ENCODE peak calls at places on chromosomes 2 and 18, in seven cellular contexts. C, E, I, Q, R, Z and S are unnamed samples. For H3K36me3, the result is how much of the 10 kb centered on the place peaks cover.

GRCh38 chr2:224954980-224955379 is 87.3 kb downstream of the DOCK10 start:
- DNase-seq in C (no peak), E (no peak), I (no peak), Q (no peak), R (no peak), Z (no peak), S (no peak)

GRCh38 chr2:59594671-59595222 is 958.7 kb downstream of the BCL11A start:
- DNase-seq in C (no peak), E (no peak), I (no peak), Q (no peak), R (no peak), Z (no peak), S (no peak)

GRCh38 chr18:49321800-49322461 is 138.5 kb downstream of the DYM start:
- DNase-seq in C (no peak), E (no peak), I (no peak), Q (no peak), R (no peak), Z (no peak), S (no peak)

GRCh38 chr2:207807516-207807915 is 37.8 kb upstream of the FZD5 start:
- DNase-seq in C (no peak), E (no peak), I (no peak), Q (no peak), R (no peak), Z (no peak), S (no peak)

GRCh38 chr18:48929951-48930713 is 20.6 kb downstream of the SMAD7 start:
- DNase-seq in C (no peak), E (no peak), I (no peak), Q (no peak), R (peak), Z (no peak), S (no peak)

GRCh38 chr18:31203086-31203793 is 40.6 kb upstream of the DSC1 start:
- DNase-seq in C (no peak), E (no peak), I (no peak), Q (no peak), R (no peak), Z (no peak), S (no peak)

GRCh38 chr18:42929181-42929580 is 186.3 kb downstream of the RIT2 start:
- DNase-seq in C (no peak), E (no peak), I (no peak), Q (no peak), R (no peak), Z (no peak), S (no peak)

GRCh38 chr18:11982981-11983380 is 1.7 kb downstream of the IMPA2 start:
- DNase-seq in C (no peak), E (no peak), I (no peak), Q (no peak), R (no peak), Z (no peak), S (no peak)

GRCh38 chr2:134660619-134661403 is 58.0 kb downstream of the TMEM163 start:
- DNase-seq in C (no peak), E (no peak), I (no peak), Q (no peak), R (no peak), Z (no peak), S (no peak)

GRCh38 chr2:230793573-230794359 is 71.0 kb upstream of the ITM2C start:
- DNase-seq in C (no peak), E (no peak), I (peak), Q (peak), R (peak), Z (peak), S (peak)

GRCh38 chr2:103174711-103175110 is 412.9 kb downstream of the TMEM182 start:
- DNase-seq in C (no peak), E (no peak), I (no peak), Q (no peak), R (no peak), Z (no peak), S (no peak)

GRCh38 chr18:11078491-11078890 is 70.9 kb downstream of the PIEZO2 start:
- DNase-seq in C (no peak), E (no peak), I (no peak), Q (no peak), R (peak), Z (no peak), S (no peak)

GRCh38 chr18:38297910-38298309 is 732.3 kb upstream of the CELF4 start:
- DNase-seq in C (no peak), E (no peak), I (no peak), Q (no peak), R (no peak), Z (no peak), S (no peak)

GRCh38 chr18:57768557-57769326 is 34.4 kb downstream of the ATP8B1 start:
- DNase-seq in C (no peak), E (no peak), I (no peak), Q (peak), R (peak), Z (no peak), S (no peak)

GRCh38 chr2:199460101-199460671 is 2.4 kb upstream of the SATB2 start:
- DNase-seq in C (no peak), E (no peak), I (no peak), Q (no peak), R (no peak), Z (no peak), S (no peak)

GRCh38 chr2:5287558-5288334 is 404.4 kb upstream of the SOX11 start:
- DNase-seq in C (no peak), E (no peak), I (no peak), Q (no peak), R (no peak), Z (no peak), S (no peak)

GRCh38 chr2:152025678-152026287 is 73.1 kb downstream of the CACNB4 start:
- DNase-seq in C (peak), E (peak), I (peak), Q (peak), R (peak), Z (peak), S (peak)

GRCh38 chr2:28296904-28297303 is 95.8 kb upstream of the FOSL2 start:
- DNase-seq in C (no peak), E (no peak), I (no peak), Q (no peak), R (no peak), Z (no peak), S (no peak)

GRCh38 chr2:120104772-120105171 is 91.9 kb downstream of the EPB41L5 start:
- DNase-seq in C (no peak), E (no peak), I (no peak), Q (no peak), R (no peak), Z (no peak), S (no peak)

GRCh38 chr2:102236132-102236531 is 49.3 kb downstream of the IL1RL2 start:
- DNase-seq in C (no peak), E (no peak), I (no peak), Q (no peak), R (no peak), Z (no peak), S (no peak)

GRCh38 chr2:236935656-236936445 is 149.8 kb upstream of the COPS8 start:
- DNase-seq in C (no peak), E (no peak), I (no peak), Q (peak), R (no peak), Z (no peak), S (no peak)

GRCh38 chr2:144505245-144505801 is 14.6 kb downstream of the ZEB2 start:
- DNase-seq in C (no peak), E (no peak), I (peak), Q (no peak), R (no peak), Z (peak), S (no peak)

GRCh38 chr2:56224316-56224715 is 40.5 kb downstream of the CCDC85A start:
- DNase-seq in C (no peak), E (no peak), I (no peak), Q (no peak), R (no peak), Z (no peak), S (no peak)

GRCh38 chr2:99066075-99066557 is 75.4 kb upstream of the C2orf15 start:
- DNase-seq in C (no peak), E (peak), I (no peak), Q (no peak), R (peak), Z (no peak), S (peak)

GRCh38 chr2:191848771-191849726 is 2.2 kb upstream of the CAVIN2 start:
- DNase-seq in C (no peak), E (no peak), I (no peak), Q (no peak), R (no peak), Z (no peak), S (no peak)

GRCh38 chr18:58980991-58981390 is 116.3 kb downstream of the ZNF532 start:
- DNase-seq in C (no peak), E (no peak), I (no peak), Q (no peak), R (no peak), Z (no peak), S (no peak)

GRCh38 chr18:54806526-54806925 is 21.8 kb upstream of the RAB27B start:
- DNase-seq in C (no peak), E (no peak), I (no peak), Q (no peak), R (no peak), Z (no peak), S (no peak)

GRCh38 chr2:181515719-181516118 is 58.5 kb downstream of the ITGA4 start:
- DNase-seq in C (no peak), E (no peak), I (no peak), Q (no peak), R (no peak), Z (no peak), S (no peak)

GRCh38 chr2:229539628-229540027 is 174.7 kb downstream of the DNER start:
- DNase-seq in C (no peak), E (no peak), I (no peak), Q (no peak), R (no peak), Z (no peak), S (no peak)

DNA sequence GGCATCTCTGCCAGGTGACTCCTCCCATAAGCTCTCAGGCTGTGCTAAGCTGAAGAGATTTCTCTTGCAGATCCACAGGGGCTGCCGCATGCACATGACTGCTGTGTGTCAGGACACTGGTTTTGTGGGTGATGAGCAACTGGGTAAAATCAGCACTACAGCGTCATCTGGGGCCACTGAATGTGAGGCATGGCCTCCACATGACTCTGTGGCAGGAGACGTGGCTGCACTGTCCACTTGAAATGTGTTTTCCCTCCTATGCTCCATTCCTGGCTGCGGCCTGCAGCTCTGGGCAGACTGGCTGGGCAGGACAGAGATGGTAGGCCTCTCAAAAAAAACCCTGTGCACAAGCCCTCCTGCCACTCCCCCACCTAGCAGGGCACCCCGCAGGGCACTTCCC is 63.6 kb downstream of the MARCO start:
- DNase-seq in C (no peak), E (no peak), I (no peak), Q (no peak), R (no peak), Z (no peak), S (no peak)
- H3K27ac ChIP-seq in C (no peak), E (no peak), I (no peak), Q (no peak), R (no peak), Z (no peak), S (no peak)

DNA sequence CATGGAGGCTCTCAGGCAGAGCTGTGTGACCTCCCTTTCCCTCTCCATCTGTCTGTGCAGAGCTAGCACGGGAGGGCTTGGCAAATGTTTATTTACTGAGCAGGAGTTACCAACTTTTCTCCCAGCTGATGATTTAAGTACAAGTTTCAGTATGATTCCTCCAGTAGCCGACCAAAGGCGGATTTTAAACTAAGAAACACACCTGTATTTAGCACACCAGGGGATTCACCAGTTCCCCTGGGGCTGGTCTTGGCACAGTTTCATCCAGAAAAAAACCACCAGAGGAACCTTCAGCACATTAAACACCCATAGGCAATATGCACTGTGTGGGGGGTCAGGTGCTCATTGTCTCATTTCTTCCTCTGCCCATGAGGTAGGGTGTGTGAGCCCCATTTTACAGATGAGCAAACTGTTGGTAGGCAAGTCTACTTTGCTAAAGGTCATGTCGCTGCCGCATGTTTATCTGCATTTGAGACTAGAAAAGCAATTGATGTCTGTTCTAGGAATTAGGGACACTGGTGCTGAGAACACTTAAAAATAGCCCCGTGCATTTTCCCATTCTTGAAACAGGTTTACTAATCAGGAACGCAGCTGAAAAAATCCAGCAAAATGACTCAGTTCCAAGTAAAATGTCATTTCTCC is 167.0 kb upstream of the ID2 start:
- DNase-seq in C (no peak), E (peak), I (no peak), Q (no peak), R (no peak), Z (no peak), S (peak)
- H3K4me3 ChIP-seq in C (no peak), E (no peak), I (no peak), Q (no peak), R (no peak), Z (no peak), S (peak)

GRCh38 chr2:148162860-148163259 is 142.0 kb downstream of the MBD5 start:
- DNase-seq in C (no peak), E (no peak), I (no peak), Q (no peak), R (no peak), Z (no peak), S (no peak)
- H3K36me3 ChIP-seq in C (under half), E (under half), I (under half), Q (under half), R (under half), Z (under half), S (under half)

GRCh38 chr2:156333951-156334495 is 1.5 kb upstream of the NR4A2 start:
- DNase-seq in C (peak), E (peak), I (peak), Q (peak), R (peak), Z (peak), S (peak)

GRCh38 chr2:156333274-156333950 is 891 bp upstream of the NR4A2 start:
- DNase-seq in C (no peak), E (no peak), I (no peak), Q (peak), R (no peak), Z (no peak), S (no peak)

GRCh38 chr2:156334496-156335478 is 2.3 kb upstream of the NR4A2 start:
- DNase-seq in C (peak), E (no peak), I (peak), Q (peak), R (peak), Z (peak), S (no peak)

GRCh38 chr2:156331572-156332451 is 709 bp downstream of the NR4A2 start:
- DNase-seq in C (peak), E (peak), I (peak), Q (peak), R (peak), Z (no peak), S (peak)

GRCh38 chr2:156332452-156333273 is at the start of gene NR4A2:
- DNase-seq in C (peak), E (peak), I (peak), Q (peak), R (peak), Z (peak), S (peak)
- H3K27ac ChIP-seq in C (peak), E (peak), I (peak), Q (peak), R (peak), Z (peak), S (peak)

DNA sequence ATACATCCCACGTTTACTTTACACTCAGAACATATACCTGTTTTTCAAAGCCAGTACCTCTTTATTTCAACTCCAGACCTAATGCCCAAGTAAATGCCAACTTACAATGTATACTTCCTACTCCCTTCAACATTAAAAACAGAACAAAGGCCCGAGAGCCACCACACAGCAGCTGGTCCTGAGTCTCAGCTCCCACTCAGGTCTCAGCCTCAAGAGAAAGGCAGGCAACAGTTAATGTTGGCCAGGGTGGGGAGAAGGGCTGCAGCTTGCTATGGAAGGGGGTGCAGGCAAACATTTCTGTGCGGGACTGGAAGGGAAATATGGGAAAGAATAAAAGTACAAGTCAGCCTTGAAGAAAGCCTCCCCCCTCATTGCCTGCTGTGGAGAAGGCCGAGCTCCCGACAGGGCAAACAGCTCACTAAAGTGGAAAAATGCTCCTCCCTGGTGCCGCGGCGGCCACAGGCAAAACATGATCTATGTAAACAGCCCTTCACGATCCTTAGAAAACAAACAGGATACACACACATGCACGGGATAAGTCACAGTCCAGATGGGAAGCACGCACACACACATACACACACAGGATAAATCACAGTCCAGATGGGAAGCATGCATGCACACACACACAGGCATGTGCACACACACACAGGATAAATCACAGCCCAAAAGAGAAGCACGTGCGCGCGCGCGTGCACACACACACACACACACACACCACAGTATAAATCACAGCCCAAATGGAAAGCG is 67.4 kb downstream of the ADNP2 start:
- DNase-seq in C (no peak), E (no peak), I (no peak), Q (no peak), R (no peak), Z (no peak), S (no peak)
- H3K4me3 ChIP-seq in C (no peak), E (no peak), I (no peak), Q (no peak), R (no peak), Z (no peak), S (no peak)

DNA sequence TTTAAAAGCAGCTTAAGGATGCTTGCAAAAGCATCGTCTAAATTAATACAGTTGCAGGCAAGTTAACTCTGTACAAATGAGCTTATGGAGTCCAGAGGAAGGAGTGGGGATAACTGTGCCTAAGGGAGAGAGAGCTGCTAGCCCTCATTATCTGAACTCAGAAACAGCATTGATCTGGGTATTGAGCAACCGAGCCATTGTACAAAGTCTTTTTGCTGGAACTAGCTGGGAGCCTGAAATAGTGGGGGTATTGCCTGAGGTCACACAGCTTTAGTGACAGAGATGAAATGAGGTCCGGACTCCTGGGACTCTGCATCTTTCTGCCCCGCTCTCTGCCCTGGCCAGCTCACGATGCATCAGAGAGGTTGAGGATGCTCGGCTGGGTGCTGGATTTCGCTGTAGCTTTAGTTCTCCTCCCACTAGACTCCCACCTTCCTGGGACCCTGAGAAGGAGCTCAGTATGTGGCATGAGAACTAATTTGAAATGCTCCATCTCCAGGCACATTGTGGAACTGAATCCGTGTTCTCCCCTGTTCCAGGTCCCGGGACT is 67.5 kb upstream of the ATG16L1 start:
- DNase-seq in C (no peak), E (no peak), I (no peak), Q (no peak), R (no peak), Z (no peak), S (no peak)
- H3K36me3 ChIP-seq in C (under half), E (half or more), I (under half), Q (under half), R (under half), Z (half or more), S (half or more)

DNA sequence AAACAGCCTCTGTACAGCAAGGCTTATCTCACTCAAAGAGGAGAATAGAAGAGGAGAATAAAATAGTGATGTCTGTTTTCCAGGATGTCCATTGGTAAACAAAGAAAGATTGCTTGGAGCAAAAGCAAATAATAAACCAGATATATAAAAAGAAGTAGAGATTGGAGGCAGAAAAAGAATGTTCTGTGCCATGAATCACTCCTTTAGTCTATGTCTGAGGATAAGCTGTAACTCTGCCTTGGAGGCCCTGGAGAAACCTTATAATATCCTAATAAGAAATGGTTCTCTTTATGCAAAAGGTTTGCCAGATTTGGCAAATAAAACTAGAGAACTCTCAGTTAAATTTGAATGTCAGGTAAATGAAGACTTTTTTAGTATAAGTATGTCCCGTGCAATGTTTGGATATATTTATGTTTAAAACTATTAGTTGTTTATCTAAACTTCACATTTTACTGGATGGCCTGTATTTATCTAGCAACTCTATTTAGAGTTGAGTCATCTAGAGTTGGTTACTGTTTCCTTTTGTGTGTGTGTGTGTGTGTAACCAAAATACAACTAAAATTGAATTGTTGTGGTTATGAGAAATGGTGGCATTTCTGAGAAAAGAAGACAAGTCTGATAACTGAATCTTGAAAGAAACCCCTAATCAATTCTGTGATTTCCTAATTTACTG is 510.3 kb upstream of the SETBP1 start:
- DNase-seq in C (no peak), E (no peak), I (no peak), Q (no peak), R (no peak), Z (no peak), S (no peak)
- H3K27ac ChIP-seq in C (no peak), E (no peak), I (no peak), Q (no peak), R (peak), Z (no peak), S (no peak)

GRCh38 chr2:113791697-113792590 is 35.5 kb upstream of the SLC35F5 start:
- DNase-seq in C (no peak), E (no peak), I (no peak), Q (no peak), R (no peak), Z (no peak), S (no peak)
- H3K4me3 ChIP-seq in C (no peak), E (no peak), I (no peak), Q (no peak), R (no peak), Z (no peak), S (no peak)